ENCODE peak calls at places on chromosomes 1 and 21, in seven cellular contexts. M is transverse colon; C is midbrain; L is CD8-positive, alpha-beta memory T cell; Q is SK-MEL-5; W is AG20443; F is HFF-Myc. I is an unnamed sample.

GRCh38 chr1:161817155-161817730 is 51.1 kb downstream of the ATF6 start:
- DNase-seq in F (no peak), C (no peak), Q (no peak), M (no peak), W (no peak), L (no peak), I (no peak)

GRCh38 chr1:220556641-220557040 is 28.7 kb downstream of the MARK1 start:
- DNase-seq in C (no peak), Q (no peak), W (no peak), F (no peak), L (no peak), M (no peak), I (no peak)

GRCh38 chr1:154501423-154502065 is 475 bp upstream of the TDRD10 start:
- DNase-seq in C (no peak), M (peak), L (no peak), Q (no peak), W (peak), F (no peak), I (peak)

GRCh38 chr1:25672763-25673409 is 56.3 kb downstream of the MAN1C1 start:
- DNase-seq in F (no peak), M (no peak), C (no peak), Q (no peak), L (no peak), W (no peak), I (no peak)

GRCh38 chr1:186155594-186155993 is 219.5 kb downstream of the TPR start:
- DNase-seq in M (no peak), W (peak), Q (peak), L (no peak), F (peak), C (peak), I (no peak)

GRCh38 chr1:31573261-31573660 is 3.1 kb upstream of the TINAGL1 start:
- DNase-seq in M (no peak), W (no peak), F (no peak), C (no peak), Q (no peak), L (no peak), I (no peak)

GRCh38 chr1:104098837-104099236 is 349.1 kb downstream of the AMY1C start:
- DNase-seq in M (no peak), W (no peak), C (no peak), Q (no peak), L (no peak), F (no peak), I (no peak)

GRCh38 chr1:27719286-27720251 is 6.2 kb upstream of the FAM76A start:
- DNase-seq in Q (peak), W (no peak), L (no peak), M (no peak), C (no peak), F (no peak), I (no peak)

GRCh38 chr1:232578681-232579195 is 51.2 kb downstream of the SIPA1L2 start:
- DNase-seq in C (no peak), F (no peak), W (no peak), Q (peak), L (peak), M (no peak), I (no peak)

GRCh38 chr1:27137022-27137542 is 17.8 kb downstream of the SLC9A1 start:
- DNase-seq in L (peak), C (peak), F (no peak), Q (no peak), W (peak), M (peak), I (peak)

GRCh38 chr1:168321945-168322344 is 41.3 kb downstream of the TBX19 start:
- DNase-seq in L (no peak), Q (peak), M (no peak), C (peak), W (no peak), F (no peak), I (no peak)

GRCh38 chr21:33069994-33070811 is at the start of gene OLIG1:
- DNase-seq in L (no peak), W (peak), Q (peak), M (no peak), F (no peak), C (peak), I (peak)

GRCh38 chr1:53325326-53326087 is 2.4 kb downstream of the LRP8 start:
- DNase-seq in M (peak), Q (no peak), F (no peak), C (no peak), W (no peak), L (no peak), I (peak)

GRCh38 chr1:110384581-110385321 is 6.1 kb downstream of the SLC16A4 start:
- DNase-seq in F (no peak), Q (no peak), L (no peak), M (peak), C (no peak), W (no peak), I (peak)

GRCh38 chr1:1359316-1359667 is 937 bp upstream of the MXRA8 start:
- DNase-seq in C (no peak), F (no peak), L (no peak), W (peak), M (no peak), Q (no peak), I (peak)

GRCh38 chr1:156263288-156263655 is 15.4 kb upstream of the PAQR6 start:
- DNase-seq in C (no peak), M (no peak), W (no peak), Q (no peak), F (no peak), L (no peak), I (no peak)

GRCh38 chr21:45768011-45768740 is 124.7 kb downstream of the PCBP3 start:
- DNase-seq in W (no peak), C (no peak), Q (no peak), M (no peak), L (no peak), F (no peak), I (no peak)

GRCh38 chr1:182575540-182576149 is 13.4 kb downstream of the RNASEL start:
- DNase-seq in C (no peak), M (no peak), L (no peak), F (no peak), W (peak), Q (no peak), I (no peak)

GRCh38 chr1:208358681-208359080 is 114.5 kb upstream of the PLXNA2 start:
- DNase-seq in Q (no peak), W (no peak), C (no peak), L (no peak), F (no peak), M (no peak), I (no peak)

GRCh38 chr1:151887028-151887427 is 22.3 kb downstream of the THEM4 start:
- DNase-seq in F (no peak), M (no peak), Q (no peak), L (no peak), C (no peak), W (no peak), I (no peak)

GRCh38 chr1:109327285-109327684 is 20.5 kb upstream of the MYBPHL start:
- DNase-seq in M (no peak), C (no peak), F (no peak), W (no peak), L (no peak), Q (no peak), I (no peak)

GRCh38 chr1:50568782-50569181 is 145.5 kb upstream of the DMRTA2 start:
- DNase-seq in F (no peak), L (no peak), W (no peak), M (no peak), C (no peak), Q (peak), I (no peak)

GRCh38 chr1:2226525-2227340 is 1.4 kb upstream of the SKI start:
- DNase-seq in W (peak), L (no peak), Q (no peak), F (no peak), M (no peak), C (no peak), I (peak)

GRCh38 chr1:111973150-111973549 is 16.3 kb downstream of the KCND3 start:
- DNase-seq in L (no peak), W (no peak), M (no peak), Q (no peak), C (no peak), F (no peak), I (no peak)

GRCh38 chr1:231990388-231990787 is 363.8 kb downstream of the DISC1 start:
- DNase-seq in Q (no peak), W (peak), L (no peak), M (no peak), F (no peak), C (no peak), I (no peak)

GRCh38 chr1:87466621-87467020 is 137.9 kb downstream of the LMO4 start:
- DNase-seq in F (no peak), W (no peak), Q (no peak), L (no peak), C (no peak), M (no peak), I (no peak)